ENCODE peak calls at places on chromosome 12, in six cellular contexts. G is K562, M is GM12892, S is HepG2, E is H1, A is GM12878. L is an unnamed sample.

GRCh38 chr12:129331356-129332085 is 478.2 kb downstream of the GLT1D1 start:
- DNase-seq in S (no peak), E (no peak), M (no peak), A (no peak), G (no peak), L (no peak)

GRCh38 chr12:132426349-132427176 is 63.4 kb upstream of the FBRSL1 start:
- DNase-seq in G (no peak), E (no peak), A (no peak), M (no peak), S (peak), L (no peak)

GRCh38 chr12:109943811-109944210 is 43.7 kb downstream of the TCHP start:
- DNase-seq in M (no peak), E (no peak), A (no peak), S (no peak), G (no peak), L (no peak)

GRCh38 chr12:53101266-53101665 is 2.0 kb upstream of the SOAT2 start:
- DNase-seq in S (no peak), G (no peak), E (no peak), A (no peak), M (no peak), L (no peak)

GRCh38 chr12:63766498-63766897 is 13.2 kb upstream of the RXYLT1 start:
- DNase-seq in S (no peak), E (no peak), M (no peak), G (no peak), A (no peak), L (no peak)

GRCh38 chr12:14310866-14311265 is 54.6 kb upstream of the ATF7IP start:
- DNase-seq in A (no peak), M (no peak), S (no peak), E (no peak), G (no peak), L (no peak)

GRCh38 chr12:18158774-18159557 is 69.0 kb upstream of the RERGL start:
- DNase-seq in S (peak), A (no peak), E (peak), M (no peak), G (peak), L (no peak)

GRCh38 chr12:48198619-48198973 is 4.5 kb downstream of the OR10AD1 start:
- DNase-seq in E (no peak), A (no peak), M (peak), S (no peak), G (peak), L (no peak)

GRCh38 chr12:91127751-91128150 is 16.5 kb upstream of the LUM start:
- DNase-seq in G (no peak), E (no peak), S (peak), A (no peak), M (no peak), L (no peak)

GRCh38 chr12:52632656-52633055 is 14.3 kb upstream of the KRT73 start:
- DNase-seq in G (no peak), S (no peak), A (no peak), E (no peak), M (no peak), L (no peak)

GRCh38 chr12:62259311-62259992 is 752 bp upstream of the USP15 start:
- DNase-seq in S (peak), M (no peak), E (no peak), A (no peak), G (no peak), L (no peak)

GRCh38 chr12:67413577-67413976 is 144.4 kb downstream of the CAND1 start:
- DNase-seq in E (no peak), G (no peak), S (no peak), M (no peak), A (no peak), L (no peak)
- TF ChIP-seq TAF1 in E (no peak), G (no peak), S (no peak), M (no peak), A (no peak), L (no peak)

DNA sequence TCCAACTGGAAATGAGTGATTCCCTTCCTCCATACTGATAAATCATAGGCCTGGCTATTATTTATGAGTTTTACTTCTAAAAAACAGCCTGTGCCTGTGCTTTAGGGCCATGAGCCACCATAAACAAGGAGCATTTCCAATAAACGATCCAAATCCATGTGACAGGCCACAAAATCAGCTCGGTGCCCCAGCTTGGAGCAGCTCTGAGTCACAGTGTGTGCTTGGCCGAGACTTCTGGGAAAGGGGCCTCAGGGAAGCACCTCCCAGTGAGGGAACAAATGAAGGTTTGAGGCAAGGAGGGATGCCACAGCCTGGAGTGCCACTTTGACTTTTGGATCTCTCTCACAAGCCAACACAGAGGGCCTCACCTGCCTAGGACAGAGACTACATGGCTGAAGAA is 190.4 kb downstream of the NTF3 start:
- DNase-seq in E (no peak), S (no peak), M (no peak), A (no peak), G (no peak), L (no peak)
- TF ChIP-seq POLR2AphosphoS5 in E (no peak), S (no peak), M (no peak), A (no peak), G (no peak), L (no peak)

GRCh38 chr12:50764116-50764860 is 387 bp downstream of the ATF1 start:
- DNase-seq in G (peak), S (no peak), A (no peak), E (peak), M (peak), L (peak)
- TF ChIP-seq POLR2A in G (peak), S (peak), A (peak), E (peak), M (peak), L (peak)

GRCh38 chr12:26953447-26953846 is 15.2 kb downstream of the FGFR1OP2 start:
- DNase-seq in S (no peak), G (no peak), A (no peak), M (no peak), E (no peak), L (no peak)
- TF ChIP-seq TAF1 in S (no peak), G (no peak), A (no peak), M (no peak), E (no peak), L (no peak)

L was measured in GM12891.